ENCODE peak calls at places on chromosomes 3 and 15, in seven cellular contexts. S is G401, N is M059J, G is GM23248, C is hepatic stellate cell, M is neural progenitor cell, P is uterus. E is an unnamed sample.

GRCh38 chr3:183212565-183212964 is 40.5 kb upstream of the B3GNT5 start:
- DNase-seq in P (no peak), G (no peak), M (no peak), C (no peak), S (no peak), N (no peak), E (no peak)

GRCh38 chr15:61459785-61460707 is 230.9 kb upstream of the RORA start:
- DNase-seq in S (no peak), C (no peak), N (peak), M (no peak), P (no peak), G (peak), E (no peak)

GRCh38 chr15:68699881-68700394 is 120.8 kb downstream of the ANP32A start:
- DNase-seq in C (no peak), N (no peak), G (peak), M (no peak), P (peak), S (peak), E (no peak)

GRCh38 chr3:45541326-45542321 is 52.9 kb upstream of the LIMD1 start:
- DNase-seq in G (no peak), P (no peak), S (no peak), M (no peak), N (no peak), C (no peak), E (no peak)

GRCh38 chr3:166013073-166013679 is 176.0 kb upstream of the BCHE start:
- DNase-seq in S (no peak), M (peak), N (peak), C (peak), P (no peak), G (peak), E (peak)

GRCh38 chr3:35665390-35666055 is 26.2 kb downstream of the ARPP21 start:
- DNase-seq in N (no peak), P (no peak), S (peak), G (no peak), C (no peak), M (no peak), E (no peak)

GRCh38 chr3:17632401-17633100 is 109.9 kb downstream of the TBC1D5 start:
- DNase-seq in P (no peak), S (no peak), M (no peak), C (peak), N (peak), G (peak), E (no peak)

GRCh38 chr3:119294402-119294888 is 262 bp downstream of the ARHGAP31 start:
- DNase-seq in C (peak), G (peak), M (peak), P (peak), S (peak), N (peak), E (no peak)

GRCh38 chr3:186746008-186746407 is 28.8 kb downstream of the KNG1 start:
- DNase-seq in G (peak), C (peak), P (no peak), N (peak), S (no peak), M (peak), E (peak)

GRCh38 chr3:29026959-29027358 is 253.9 kb upstream of the RBMS3 start:
- DNase-seq in C (no peak), P (no peak), M (no peak), S (no peak), N (peak), G (peak), E (no peak)

GRCh38 chr15:90642464-90643300 is 74.5 kb upstream of the BLM start:
- DNase-seq in G (peak), N (no peak), C (no peak), M (no peak), S (no peak), P (no peak), E (no peak)

GRCh38 chr15:88882745-88883144 is 12.6 kb downstream of the HAPLN3 start:
- DNase-seq in S (no peak), C (peak), M (no peak), P (no peak), G (peak), N (peak), E (no peak)

GRCh38 chr3:7565574-7565973 is 704.7 kb downstream of the GRM7 start:
- DNase-seq in P (no peak), G (no peak), N (no peak), M (no peak), C (no peak), S (no peak), E (no peak)

GRCh38 chr3:20760981-20761380 is 575.0 kb upstream of the SGO1 start:
- DNase-seq in M (no peak), P (no peak), G (peak), C (peak), S (no peak), N (peak), E (no peak)

GRCh38 chr3:126538316-126538715 is 14.4 kb downstream of the CHST13 start:
- DNase-seq in P (no peak), S (no peak), C (no peak), M (no peak), N (no peak), G (no peak), E (no peak)

GRCh38 chr3:88180398-88180999 is 30.7 kb downstream of the C3orf38 start:
- DNase-seq in M (peak), C (peak), P (no peak), N (peak), G (peak), S (peak), E (peak)